ENCODE peak calls at places on chromosomes 1 and 21, in eight cellular contexts. B is bronchial epithelial cell; R is activated CD8-positive, alpha-beta memory T cell treated with anti-CD3 and anti-CD28 coated beads for 24 hours; N is RPMI8226; J is renal cortical epithelial cell; G is T-helper 2 cell; X is T-helper 9 cell; D is AML-193. Z is an unnamed sample.

GRCh38 chr1:103937763-103938357 is 188.2 kb downstream of the AMY1C start:
- DNase-seq in D (no peak), B (no peak), R (no peak), J (no peak), G (no peak), X (no peak), N (no peak), Z (no peak)

GRCh38 chr1:202684716-202685115 is 25.5 kb downstream of the SYT2 start:
- DNase-seq in J (peak; percentile 9), D (no peak), N (no peak), X (no peak), R (no peak), B (no peak), G (no peak), Z (peak; percentile 59)

GRCh38 chr1:87329051-87329755 is 523 bp downstream of the LMO4 start:
- DNase-seq in B (no peak), R (peak; percentile 83), G (peak; percentile 16), X (peak; percentile 26), N (peak; percentile 49), J (no peak), D (no peak), Z (peak; percentile 79)

GRCh38 chr1:27504588-27505419 is 14.8 kb upstream of the WASF2 start:
- DNase-seq in X (no peak), D (no peak), N (no peak), R (no peak), G (no peak), B (peak; percentile 54), J (no peak), Z (peak; percentile 7)

GRCh38 chr1:113101588-113101987 is 28.6 kb downstream of the LRIG2 start:
- DNase-seq in D (no peak), N (no peak), J (no peak), B (peak; percentile 73), R (no peak), G (no peak), X (no peak), Z (no peak)

GRCh38 chr21:32257952-32258785 is 20.7 kb downstream of the MIS18A start:
- DNase-seq in D (peak; percentile 60), J (peak; percentile 84), N (peak; percentile 76), R (peak; percentile 64), G (no peak), X (peak; percentile 7), B (peak; percentile 61), Z (peak; percentile 92)

GRCh38 chr1:24888061-24888970 is 41.8 kb downstream of the RUNX3 start:
- DNase-seq in X (no peak), N (no peak), G (no peak), B (no peak), J (no peak), D (no peak), R (peak; percentile 53), Z (no peak)

GRCh38 chr1:205316179-205316578 is 5.4 kb downstream of the NUAK2 start:
- DNase-seq in D (no peak), G (no peak), R (no peak), B (no peak), N (peak; percentile 49), X (no peak), J (no peak), Z (no peak)

GRCh38 chr1:24536391-24536840 is 19.5 kb upstream of the NCMAP start:
- DNase-seq in N (no peak), J (peak; percentile 87), G (peak; percentile 26), B (no peak), X (peak; percentile 62), R (peak; percentile 80), D (peak; percentile 29), Z (no peak)

GRCh38 chr1:43465694-43466152 is 12.0 kb upstream of the HYI start:
- DNase-seq in X (no peak), B (no peak), D (no peak), R (no peak), G (no peak), J (no peak), N (no peak), Z (peak; percentile 33)